ENCODE peak calls at places on chromosomes 16 and 17, in four cellular contexts. E is choroid plexus epithelial cell, X is fibroblast of lung, S is neural crest cell. C is an unnamed sample.

GRCh38 chr17:46162871-46163270 is 30.4 kb downstream of the KANSL1 start:
- DNase-seq in E (no peak), S (no peak), X (no peak), C (no peak)

GRCh38 chr17:66673668-66674276 is 161.1 kb upstream of the CACNG5 start:
- DNase-seq in S (peak; percentile 55), E (peak; percentile 85), X (peak; percentile 62), C (no peak)

GRCh38 chr16:322476-323143 is 29.9 kb downstream of the AXIN1 start:
- DNase-seq in X (no peak), S (no peak), E (no peak), C (no peak)

GRCh38 chr16:74650966-74651567 is 15.6 kb downstream of the RFWD3 start:
- DNase-seq in E (peak; percentile 38), X (no peak), S (peak; percentile 6), C (no peak)

GRCh38 chr16:82585675-82586074 is 41.1 kb upstream of the CDH13 start:
- DNase-seq in S (no peak), X (peak; percentile 94), E (peak; percentile 68), C (no peak)

GRCh38 chr17:28948342-28948741 is 3.0 kb downstream of the PHF12 start:
- DNase-seq in S (no peak), X (no peak), E (no peak), C (no peak)

GRCh38 chr16:82653550-82654511 is 27.1 kb downstream of the CDH13 start:
- DNase-seq in X (peak; percentile 94), E (peak; percentile 96), S (no peak), C (peak; percentile 61)

GRCh38 chr16:56610017-56610608 is 1.7 kb downstream of the MT2A start:
- DNase-seq in S (no peak), X (peak; percentile 96), E (peak; percentile 96), C (no peak)

GRCh38 chr17:77323413-77324171 is 182.8 kb downstream of the SEC14L1 start:
- DNase-seq in X (peak; percentile 62), S (no peak), E (peak; percentile 87), C (no peak)

GRCh38 chr17:13001991-13002615 is 15.7 kb downstream of the ELAC2 start:
- DNase-seq in S (no peak), E (no peak), X (peak; percentile 25), C (no peak)

GRCh38 chr17:32386844-32387243 is 36.9 kb downstream of the ZNF207 start:
- DNase-seq in E (no peak), S (no peak), X (peak; percentile 20), C (no peak)

GRCh38 chr17:6303664-6304063 is 131.3 kb downstream of the AIPL1 start:
- DNase-seq in S (peak; percentile 68), E (peak; percentile 16), X (peak; percentile 33), C (no peak)

GRCh38 chr17:57505841-57506240 is 239.3 kb downstream of the CCDC182 start:
- DNase-seq in S (no peak), X (no peak), E (no peak), C (no peak)

GRCh38 chr16:8660841-8661301 is 13.5 kb upstream of the ABAT start:
- DNase-seq in E (peak; percentile 73), S (peak; percentile 68), X (peak; percentile 42), C (no peak)

GRCh38 chr17:77442976-77443742 is 302.4 kb downstream of the SEC14L1 start:
- DNase-seq in E (no peak), S (no peak), X (no peak), C (no peak)

GRCh38 chr17:81544281-81544974 is 7.7 kb downstream of the FAAP100 start:
- DNase-seq in S (no peak), E (no peak), X (no peak), C (no peak)

GRCh38 chr17:7823581-7824001 is 10.4 kb upstream of the KDM6B start:
- DNase-seq in X (no peak), E (no peak), S (no peak), C (no peak)

GRCh38 chr16:28181557-28181914 is 30.2 kb downstream of the XPO6 start:
- DNase-seq in S (no peak), E (peak; percentile 93), X (peak; percentile 96), C (peak; percentile 75)

GRCh38 chr16:11128211-11129123 is 127.5 kb downstream of the SOCS1 start:
- DNase-seq in S (no peak), X (peak; percentile 54), E (peak; percentile 51), C (peak; percentile 23)

GRCh38 chr17:46894476-46895151 is 28.3 kb upstream of the GOSR2 start:
- DNase-seq in X (no peak), E (peak; percentile 16), S (no peak), C (no peak)

GRCh38 chr17:76683011-76683755 is 27.6 kb downstream of the MXRA7 start:
- DNase-seq in S (no peak), X (no peak), E (no peak), C (no peak)

GRCh38 chr17:10018461-10018891 is 113.4 kb upstream of the RCVRN start:
- DNase-seq in X (no peak), E (no peak), S (no peak), C (no peak)

GRCh38 chr17:4365628-4366311 is 705 bp downstream of the UBE2G1 start:
- DNase-seq in E (no peak), X (peak; percentile 11), S (peak; percentile 48), C (no peak)

GRCh38 chr17:72126575-72127486 is 6.0 kb downstream of the SOX9 start:
- DNase-seq in S (no peak), X (peak; percentile 92), E (peak; percentile 42), C (no peak)

GRCh38 chr17:55005520-55005919 is 37.0 kb downstream of the STXBP4 start:
- DNase-seq in S (no peak), X (peak; percentile 19), E (peak; percentile 64), C (no peak)

GRCh38 chr17:6797718-6798351 is 21.8 kb downstream of the FBXO39 start:
- DNase-seq in X (no peak), S (no peak), E (no peak), C (peak; percentile 29)

GRCh38 chr16:87780385-87780989 is 14.7 kb upstream of the KLHDC4 start:
- DNase-seq in E (peak; percentile 46), S (no peak), X (peak; percentile 79), C (no peak)

GRCh38 chr16:72537684-72538083 is 365.7 kb upstream of the PMFBP1 start:
- DNase-seq in E (peak; percentile 75), S (no peak), X (peak; percentile 78), C (no peak)

GRCh38 chr17:44069974-44070454 is 521 bp upstream of the G6PC3 start:
- DNase-seq in E (peak; percentile 27), X (peak; percentile 6), S (no peak), C (no peak)

GRCh38 chr17:76410328-76410965 is 26.0 kb downstream of the SPHK1 start:
- DNase-seq in X (no peak), E (no peak), S (no peak), C (no peak)

GRCh38 chr17:77222356-77222755 is 81.6 kb downstream of the SEC14L1 start:
- DNase-seq in E (no peak), S (no peak), X (peak; percentile 28), C (no peak)

GRCh38 chr17:7969434-7969833 is 33.0 kb upstream of the GUCY2D start:
- DNase-seq in S (no peak), X (no peak), E (peak; percentile 43), C (no peak)

GRCh38 chr17:49511810-49512209 is 16.7 kb downstream of the NGFR start:
- DNase-seq in S (no peak), X (no peak), E (no peak), C (no peak)

GRCh38 chr17:79659376-79659775 is 48.5 kb upstream of the RBFOX3 start:
- DNase-seq in X (no peak), S (no peak), E (no peak), C (no peak)

GRCh38 chr17:79657036-79657435 is 46.2 kb upstream of the RBFOX3 start:
- DNase-seq in E (no peak), X (no peak), S (no peak), C (no peak)

GRCh38 chr17:79657861-79658810 is 47.3 kb upstream of the RBFOX3 start:
- DNase-seq in X (no peak), S (no peak), E (no peak), C (no peak)

GRCh38 chr17:79661292-79662041 is 50.6 kb upstream of the RBFOX3 start:
- DNase-seq in X (no peak), E (no peak), S (no peak), C (no peak)

GRCh38 chr17:79658811-79659207 is 48.0 kb upstream of the RBFOX3 start:
- DNase-seq in X (peak; percentile 5), S (peak; percentile 39), E (peak; percentile 48), C (no peak)
- TF ChIP-seq CTCF in X (no peak), S (peak; percentile 68), E (peak; percentile 61), C (peak; percentile 15)

GRCh38 chr16:23435500-23435899 is 17.5 kb downstream of the COG7 start:
- DNase-seq in X (peak; percentile 36), E (peak; percentile 85), S (peak; percentile 69), C (no peak)
- TF ChIP-seq CTCF in X (peak; percentile 77), E (peak; percentile 96), S (peak; percentile 86), C (peak; percentile 85)

DNA sequence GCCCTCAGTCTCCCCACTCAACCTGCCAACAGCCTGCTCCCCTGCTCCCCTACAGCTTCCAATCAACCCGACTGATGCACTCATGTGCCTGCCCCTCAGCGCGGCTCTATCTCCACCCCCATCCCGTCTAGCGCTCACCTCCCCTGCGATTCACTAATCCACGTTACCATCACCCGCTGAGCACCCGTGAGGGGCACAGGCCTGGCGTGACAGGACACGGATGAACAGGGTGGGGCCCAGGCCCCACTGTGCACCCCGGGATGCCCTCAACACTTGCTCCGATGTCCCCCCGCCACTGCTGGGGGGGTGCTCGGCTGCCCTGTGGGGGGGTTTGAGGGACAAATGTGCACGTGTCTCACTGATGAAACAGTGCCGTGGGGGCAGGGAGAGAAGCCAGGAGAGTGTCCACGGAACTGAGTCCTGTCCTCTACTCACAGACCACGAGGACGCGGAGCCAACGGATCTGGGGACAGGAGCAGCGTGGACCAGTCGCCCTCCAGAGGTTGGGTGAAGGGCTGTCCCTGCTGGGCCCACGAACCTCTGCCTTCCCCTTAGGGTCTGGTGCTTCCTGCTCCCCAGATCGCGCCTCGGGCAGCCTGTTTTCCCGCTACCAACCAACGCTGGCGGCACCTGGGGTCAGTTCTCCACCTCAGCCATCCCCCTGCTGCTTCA is 66.7 kb downstream of the RPH3AL start:
- DNase-seq in X (no peak), S (no peak), E (no peak), C (no peak)
- TF ChIP-seq CTCF in X (no peak), S (no peak), E (no peak), C (no peak)

DNA sequence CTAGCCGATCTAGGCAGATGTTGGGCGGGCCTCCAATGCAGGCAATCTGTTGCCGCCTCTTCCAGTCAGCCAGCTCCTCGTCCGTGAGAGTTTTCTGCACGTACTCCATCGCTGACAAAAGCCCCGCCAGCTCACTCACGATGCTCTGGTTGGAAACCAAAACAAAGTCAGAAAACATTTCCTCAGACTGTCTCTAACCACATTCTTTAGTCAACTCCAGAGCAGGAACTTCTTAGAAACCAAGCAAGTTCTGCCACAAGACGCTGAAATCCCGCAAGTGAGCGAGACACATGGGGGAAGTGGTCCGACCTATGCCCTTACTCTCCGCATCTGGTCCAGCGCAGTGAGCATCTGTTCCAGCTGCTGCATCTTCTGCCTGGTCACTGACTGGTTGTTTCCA is 49.1 kb downstream of the STAT5A start:
- DNase-seq in E (peak; percentile 54), S (no peak), X (peak; percentile 64), C (peak; percentile 90)
- TF ChIP-seq CTCF in E (no peak), S (no peak), X (no peak), C (no peak)

C was measured in AG09319.